ENCODE peak calls at places on chromosomes 4 and X, in four cellular contexts. K is trophoblast cell, A is mesenchymal stem cell, R is neuronal stem cell. G is an unnamed sample.

GRCh38 chr4:147938481-147938880 is 206.6 kb downstream of the ARHGAP10 start:
- DNase-seq in R (peak), K (no peak), A (no peak), G (no peak)

GRCh38 chrX:71533850-71534515 is 1.1 kb downstream of the OGT start:
- DNase-seq in A (peak), K (peak), R (peak), G (peak)

GRCh38 chrX:71095555-71095970 is at the start of gene FOXO4:
- DNase-seq in K (peak), A (peak), R (peak), G (peak)

GRCh38 chr4:149765630-149766029 is 50.0 kb downstream of the IQCM start:
- DNase-seq in R (no peak), A (peak), K (peak), G (peak)

GRCh38 chr4:189128341-189128740 is 812.3 kb upstream of the FRG1 start:
- DNase-seq in R (no peak), K (no peak), A (no peak), G (no peak)

GRCh38 chrX:102711872-102712215 is 404 bp upstream of the GPRASP2 start:
- DNase-seq in K (no peak), A (no peak), R (no peak), G (no peak)

GRCh38 chr4:56976878-56977320 is 507 bp downstream of the NOA1 start:
- DNase-seq in K (peak), R (peak), A (peak), G (no peak)

GRCh38 chrX:129931411-129932136 is 25.6 kb downstream of the UTP14A start:
- DNase-seq in A (peak), K (peak), R (peak), G (peak)

GRCh38 chrX:105017641-105018040 is 202.9 kb downstream of the TEX13A start:
- DNase-seq in K (no peak), R (no peak), A (no peak), G (no peak)

GRCh38 chr4:177246636-177247584 is 62.8 kb upstream of the NEIL3 start:
- DNase-seq in K (no peak), A (peak), R (no peak), G (peak)

GRCh38 chr4:48127882-48128394 is 6.1 kb downstream of the TXK start:
- DNase-seq in K (peak), A (peak), R (peak), G (peak)
- H4K91ac ChIP-seq in K (no peak), A (no peak), R (no peak), G (peak)

GRCh38 chr4:168097161-168097560 is 4.8 kb downstream of the ANXA10 start:
- DNase-seq in K (no peak), R (no peak), A (no peak), G (no peak)
- H4K91ac ChIP-seq in K (no peak), R (no peak), A (no peak), G (no peak)

GRCh38 chr4:109010534-109010933 is 247.7 kb upstream of the ETNPPL start:
- DNase-seq in R (no peak), K (no peak), A (no peak), G (peak)

GRCh38 chr4:109012286-109012880 is 249.5 kb upstream of the ETNPPL start:
- DNase-seq in A (no peak), K (no peak), R (no peak), G (no peak)

GRCh38 chr4:109014593-109015412 is 251.9 kb upstream of the ETNPPL start:
- DNase-seq in R (no peak), A (no peak), K (no peak), G (no peak)

GRCh38 chr4:109009909-109010308 is 247.1 kb upstream of the ETNPPL start:
- DNase-seq in K (no peak), A (peak), R (no peak), G (peak)

GRCh38 chr4:109011241-109012031 is 248.6 kb upstream of the ETNPPL start:
- DNase-seq in R (no peak), A (no peak), K (no peak), G (no peak)
- H4K91ac ChIP-seq in R (no peak), A (no peak), K (no peak), G (no peak)

GRCh38 chrX:40006025-40007017 is 91.4 kb downstream of the BCOR start:
- DNase-seq in R (no peak), A (peak), K (peak), G (no peak)
- H4K91ac ChIP-seq in R (no peak), A (peak), K (no peak), G (no peak)

G was measured in IMR-90.